ENCODE peak calls at places on chromosome 1, in six cellular contexts. T is fibroblast of lung, A is HCT116, I is K562, W is neuronal stem cell, D is SK-N-SH. U is an unnamed sample.
A peak's percentile ranks its signal among the peaks of the same experiment; 100 is the strongest.

GRCh38 chr1:232472485-232473041 is 157.4 kb downstream of the SIPA1L2 start:
- DNase-seq in T (peak; percentile 79), A (no peak), I (no peak), W (no peak), D (no peak), U (no peak)

GRCh38 chr1:147079400-147080012 is 92.8 kb downstream of the PRKAB2 start:
- DNase-seq in T (no peak), A (no peak), I (no peak), W (no peak), D (peak; percentile 35), U (no peak)

GRCh38 chr1:51415963-51416362 is 85.6 kb upstream of the TTC39A start:
- DNase-seq in T (no peak), A (no peak), I (no peak), W (no peak), D (no peak), U (no peak)

GRCh38 chr1:208924011-208924410 is 659.5 kb upstream of the CAMK1G start:
- DNase-seq in T (peak; percentile 78), A (no peak), I (no peak), W (no peak), D (no peak), U (no peak)

GRCh38 chr1:155012052-155012546 is 9.5 kb downstream of the ZBTB7B start:
- DNase-seq in T (peak; percentile 28), A (peak; percentile 62), I (peak; percentile 78), W (peak; percentile 62), D (peak; percentile 81), U (peak; percentile 69)

GRCh38 chr1:110746644-110747259 is 72.0 kb upstream of the KCNA3 start:
- DNase-seq in T (peak; percentile 32), A (no peak), I (peak; percentile 68), W (peak; percentile 71), D (no peak), U (peak; percentile 80)

GRCh38 chr1:209527993-209528392 is 55.5 kb upstream of the CAMK1G start:
- DNase-seq in T (peak; percentile 23), A (no peak), I (peak; percentile 9), W (no peak), D (no peak), U (no peak)

GRCh38 chr1:154407866-154408777 is 3.0 kb downstream of the IL6R start:
- DNase-seq in T (no peak), A (no peak), I (no peak), W (no peak), D (no peak), U (peak; percentile 26)

GRCh38 chr1:155893389-155894142 is 17.6 kb downstream of the RIT1 start:
- DNase-seq in T (peak; percentile 87), A (peak; percentile 27), I (no peak), W (no peak), D (no peak), U (no peak)

DNA sequence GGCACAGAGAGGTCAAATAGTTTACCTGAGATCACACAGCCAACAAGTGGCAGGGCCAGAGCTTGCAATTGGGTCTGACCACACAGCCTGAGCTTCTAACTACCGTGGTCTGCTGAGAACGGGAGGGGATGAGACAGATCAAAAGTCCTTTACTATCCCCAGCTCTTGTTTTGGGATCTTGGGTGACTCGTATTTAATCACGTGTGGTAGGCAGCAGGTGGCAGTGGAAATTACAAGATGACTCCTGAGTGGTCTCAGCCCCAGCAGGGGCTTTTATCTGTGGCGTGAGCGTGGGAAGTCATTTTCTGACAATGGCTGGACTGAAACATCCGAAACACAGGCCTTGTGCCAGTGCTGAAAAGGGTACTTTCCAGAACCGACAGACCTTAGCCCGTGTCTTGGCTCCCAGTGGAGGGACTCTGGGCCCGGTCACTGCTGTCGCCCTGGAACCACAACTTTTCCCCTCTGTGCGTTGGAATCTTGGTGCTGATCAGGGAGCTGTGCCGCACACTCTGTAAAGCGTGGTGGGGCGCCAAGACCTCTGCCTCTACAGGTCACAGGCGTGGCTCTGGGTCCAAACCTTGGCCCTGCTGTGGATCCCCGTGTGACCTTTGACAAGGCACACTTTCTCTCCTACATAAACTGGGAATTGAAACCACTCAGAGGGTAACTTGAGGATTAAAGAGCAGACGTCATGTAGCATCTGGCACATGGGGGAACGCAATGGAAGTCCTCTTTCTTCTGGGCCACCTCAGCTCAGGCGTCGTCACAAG is 12.0 kb downstream of the THEMIS2 start:
- DNase-seq in T (no peak), A (no peak), I (no peak), W (no peak), D (no peak), U (no peak)
- H3K9ac ChIP-seq in T (no peak overlapping the region), A (no peak overlapping the region), I (peak overlapping the region; percentile 72), W (no peak overlapping the region), D (no peak overlapping the region), U (no peak overlapping the region)

DNA sequence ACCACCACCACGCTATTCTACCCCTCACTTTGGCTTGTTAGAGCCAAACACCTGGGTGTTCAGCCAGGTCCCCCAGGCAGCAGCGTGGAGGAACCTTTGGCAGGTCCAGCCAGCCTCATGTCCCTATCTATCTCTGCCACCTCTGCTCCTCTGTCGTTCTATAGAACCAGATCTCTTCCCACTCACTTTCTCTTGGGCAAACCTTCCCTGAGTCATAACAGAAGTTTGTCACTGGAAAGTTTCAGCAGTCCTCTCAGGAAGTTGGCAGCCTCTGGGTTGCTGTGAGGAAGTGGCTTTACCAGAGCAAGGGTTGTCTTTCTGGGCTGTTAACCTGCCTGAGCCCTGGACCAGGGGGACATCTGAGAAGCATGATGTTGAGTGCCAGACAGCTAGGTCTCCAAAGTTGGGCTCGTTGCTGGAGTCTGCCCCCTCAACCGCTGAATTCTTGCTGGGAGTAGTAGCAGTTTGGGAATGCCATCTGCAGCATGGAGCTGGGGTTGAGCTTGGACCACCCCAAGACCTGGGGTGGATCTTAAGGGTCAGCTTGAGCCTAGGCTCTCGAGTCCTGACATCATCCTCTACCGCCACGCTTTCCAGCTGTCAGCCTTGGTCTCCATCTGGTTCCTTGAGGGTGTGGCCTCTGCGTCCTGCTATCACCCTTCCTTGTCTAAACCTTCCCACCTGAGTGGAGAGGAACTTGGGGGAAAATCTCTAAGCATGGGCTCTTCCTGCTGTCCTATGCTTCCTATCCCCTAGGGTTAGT is 870 bp upstream of the SH3BGRL3 start:
- DNase-seq in T (peak; percentile 70), A (no peak), I (peak; percentile 78), W (no peak), D (no peak), U (peak; percentile 63)
- H3K9ac ChIP-seq in T (no peak overlapping the region), A (peak overlapping the region; percentile 83), I (peak overlapping the region; percentile 92), W (no peak overlapping the region), D (peak overlapping the region; percentile 81), U (peak overlapping the region; percentile 81)

GRCh38 chr1:75136921-75137641 is 2.9 kb downstream of the LHX8 start:
- DNase-seq in T (peak; percentile 6), A (no peak), I (no peak), W (no peak), D (no peak), U (no peak)
- H3K9ac ChIP-seq in T (no peak overlapping the region), A (no peak overlapping the region), I (no peak overlapping the region), W (no peak overlapping the region), D (no peak overlapping the region), U (no peak overlapping the region)

GRCh38 chr1:48262001-48262400 is 39.5 kb downstream of the SLC5A9 start:
- DNase-seq in T (no peak), A (no peak), I (no peak), W (no peak), D (no peak), U (no peak)
- H3K9ac ChIP-seq in T (no peak overlapping the region), A (no peak overlapping the region), I (no peak overlapping the region), W (no peak overlapping the region), D (no peak overlapping the region), U (no peak overlapping the region)

GRCh38 chr1:36088577-36089392 is at the start of gene ADPRS:
- DNase-seq in T (peak; percentile 91), A (peak; percentile 75), I (peak; percentile 96), W (peak; percentile 87), D (peak; percentile 95), U (peak; percentile 97)

GRCh38 chr1:36089393-36090121 is 865 bp downstream of the ADPRS start:
- DNase-seq in T (peak; percentile 71), A (no peak), I (peak; percentile 46), W (no peak), D (peak; percentile 55), U (peak; percentile 68)

GRCh38 chr1:36087233-36088123 is 1.2 kb upstream of the ADPRS start:
- DNase-seq in T (no peak), A (no peak), I (peak; percentile 48), W (no peak), D (no peak), U (peak; percentile 53)

GRCh38 chr1:36086529-36087232 is 2.0 kb upstream of the ADPRS start:
- DNase-seq in T (no peak), A (no peak), I (peak; percentile 28), W (no peak), D (no peak), U (no peak)

DNA sequence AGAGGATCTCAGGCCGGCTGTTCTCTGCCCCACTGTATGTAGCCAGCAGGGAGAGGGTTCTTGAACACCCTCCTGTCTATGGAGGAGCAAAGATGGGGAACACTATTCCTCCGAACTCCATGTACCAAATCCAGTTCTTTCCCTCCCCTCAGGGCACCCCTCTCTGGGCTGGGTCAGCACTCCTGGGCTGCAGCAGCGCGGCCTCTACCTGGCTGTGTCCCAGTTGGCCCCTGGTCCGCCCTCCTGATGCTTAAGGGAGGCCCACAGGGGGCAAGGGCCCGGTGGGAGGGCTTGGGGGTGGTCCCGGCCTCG is 471 bp upstream of the ADPRS start:
- DNase-seq in T (no peak), A (no peak), I (no peak), W (no peak), D (no peak), U (no peak)
- H3K9ac ChIP-seq in T (peak overlapping the region; percentile 73), A (peak overlapping the region; percentile 88), I (peak overlapping the region; percentile 96), W (peak overlapping the region; percentile 74), D (peak overlapping the region; percentile 84), U (peak overlapping the region; percentile 92)

DNA sequence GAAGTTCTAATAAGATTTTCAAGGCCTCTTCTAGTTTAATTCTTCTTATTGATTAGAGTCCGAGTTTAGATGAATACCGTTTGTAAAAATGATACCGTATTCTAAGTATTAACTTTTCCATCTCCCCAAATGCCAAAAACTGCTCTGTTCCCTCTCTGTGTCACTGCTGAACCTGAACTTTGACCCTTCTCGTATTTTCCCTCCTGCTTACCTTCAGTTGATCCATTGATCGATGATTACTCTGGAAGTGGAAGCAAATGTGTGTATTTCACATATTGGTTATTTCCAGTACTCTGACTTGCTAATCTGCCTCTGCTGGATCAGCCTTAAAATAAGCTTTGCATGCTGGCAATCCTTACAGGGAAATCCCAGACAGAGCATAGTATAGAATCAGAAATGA is 68.5 kb downstream of the KIF1B start:
- DNase-seq in T (no peak), A (no peak), I (no peak), W (no peak), D (no peak), U (no peak)
- H3K9ac ChIP-seq in T (no peak overlapping the region), A (no peak overlapping the region), I (no peak overlapping the region), W (no peak overlapping the region), D (no peak overlapping the region), U (no peak overlapping the region)

U was measured in Karpas-422.